ENCODE peak calls at places on chromosomes 12 and 14, in six cellular contexts. O, M, H, X, K and F are unnamed samples.
A peak's percentile ranks its signal among the peaks of the same experiment; 100 is the strongest.

GRCh38 chr12:62677355-62677754 is 210.7 kb downstream of the MON2 start:
- DNase-seq in X (no peak), O (no peak), M (no peak), H (no peak), K (no peak), F (no peak)

GRCh38 chr14:68390731-68391130 is 402.1 kb downstream of the ZFP36L1 start:
- DNase-seq in X (peak; percentile 57), M (no peak), H (no peak), K (no peak), O (no peak), F (no peak)

GRCh38 chr12:108854453-108855283 is 2.7 kb downstream of the SSH1 start:
- DNase-seq in H (no peak), K (no peak), O (no peak), X (peak; percentile 96), M (no peak), F (no peak)

GRCh38 chr14:79500489-79500888 is 710.8 kb downstream of the DIO2 start:
- DNase-seq in X (no peak), O (no peak), H (no peak), K (no peak), M (no peak), F (no peak)

GRCh38 chr14:35201066-35201465 is 78.7 kb downstream of the PRORP start:
- DNase-seq in O (no peak), X (no peak), K (no peak), M (no peak), H (no peak), F (peak; percentile 71)

GRCh38 chr12:52539024-52539820 is 13.7 kb downstream of the KRT71 start:
- DNase-seq in K (no peak), H (peak; percentile 19), O (no peak), M (no peak), X (peak; percentile 56), F (no peak)

GRCh38 chr14:99744199-99744872 is 48.9 kb upstream of the EML1 start:
- DNase-seq in H (no peak), O (peak; percentile 41), K (no peak), M (no peak), X (no peak), F (no peak)

GRCh38 chr12:2396448-2396871 is 343.7 kb downstream of the CACNA1C start:
- DNase-seq in O (no peak), X (peak; percentile 55), K (peak; percentile 24), M (peak; percentile 30), H (no peak), F (no peak)

GRCh38 chr12:24780969-24781368 is 167.9 kb downstream of the BCAT1 start:
- DNase-seq in M (no peak), X (peak; percentile 45), O (no peak), K (no peak), H (no peak), F (peak; percentile 19)

GRCh38 chr12:6963016-6963731 is 7.3 kb downstream of the PHB2 start:
- DNase-seq in M (peak; percentile 95), X (no peak), O (no peak), K (peak; percentile 43), H (peak; percentile 57), F (no peak)

GRCh38 chr12:48998497-48999353 is 450 bp downstream of the DDN start:
- DNase-seq in K (no peak), M (peak; percentile 60), H (no peak), X (peak; percentile 24), O (no peak), F (no peak)

GRCh38 chr12:14774944-14775651 is 28.2 kb downstream of the WBP11 start:
- DNase-seq in M (peak; percentile 59), K (no peak), X (peak; percentile 69), H (peak; percentile 64), O (no peak), F (no peak)

GRCh38 chr12:42213954-42214426 is 24.1 kb downstream of the YAF2 start:
- DNase-seq in O (no peak), K (no peak), X (peak; percentile 92), M (peak; percentile 12), H (no peak), F (no peak)

GRCh38 chr12:29427964-29428363 is 47.0 kb upstream of the ERGIC2 start:
- DNase-seq in X (peak; percentile 44), O (no peak), H (no peak), M (no peak), K (no peak), F (peak; percentile 9)

GRCh38 chr12:76719171-76719631 is 44.7 kb upstream of the ZDHHC17 start:
- DNase-seq in K (no peak), X (peak; percentile 8), M (no peak), O (no peak), H (no peak), F (no peak)

GRCh38 chr12:79233341-79233761 is 368.8 kb downstream of the SYT1 start:
- DNase-seq in X (no peak), H (no peak), M (no peak), K (no peak), O (no peak), F (peak; percentile 18)

GRCh38 chr12:122014781-122015180 is 6.9 kb upstream of the BCL7A start:
- DNase-seq in H (no peak), X (no peak), K (no peak), O (no peak), M (no peak), F (no peak)

GRCh38 chr12:56670836-56671235 is 17.2 kb downstream of the PTGES3 start:
- DNase-seq in K (no peak), M (no peak), O (no peak), X (no peak), H (no peak), F (no peak)

GRCh38 chr12:47419500-47419899 is 286.3 kb downstream of the RPAP3 start:
- DNase-seq in O (no peak), K (no peak), H (no peak), X (no peak), M (no peak), F (no peak)

GRCh38 chr14:104750658-104751057 is 2.3 kb upstream of the SIVA1 start:
- DNase-seq in K (no peak), H (no peak), M (no peak), O (no peak), X (no peak), F (no peak)

GRCh38 chr12:26293612-26294011 is 98.2 kb downstream of the SSPN start:
- DNase-seq in O (no peak), K (no peak), M (no peak), X (no peak), H (no peak), F (no peak)

GRCh38 chr12:129997239-129997638 is 93.4 kb upstream of the TMEM132D start:
- DNase-seq in K (no peak), O (no peak), X (no peak), H (no peak), M (no peak), F (no peak)

DNA sequence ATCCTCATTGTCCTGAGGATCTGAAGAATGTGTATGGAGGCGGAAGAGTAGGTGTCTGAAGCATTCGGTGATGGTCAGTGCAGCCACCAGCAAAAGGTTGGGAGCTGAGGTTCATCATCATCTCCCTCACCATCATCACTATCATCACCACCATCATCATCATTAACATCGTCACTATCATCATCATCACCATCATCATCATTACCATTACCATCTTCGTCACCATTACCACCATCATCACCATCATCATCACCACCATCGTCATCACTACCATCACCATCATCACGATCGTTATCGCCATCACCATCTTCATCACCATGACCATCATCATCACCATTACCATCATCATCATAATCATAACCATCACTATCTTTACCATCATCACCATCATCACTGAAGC is 90.8 kb upstream of the TMEM132D start:
- DNase-seq in H (no peak), O (no peak), K (no peak), M (no peak), X (no peak), F (no peak)
- H3K4me3 ChIP-seq in H (no peak overlapping the region), O (no peak overlapping the region), K (no peak overlapping the region), M (no peak overlapping the region), X (no peak overlapping the region), F (no peak overlapping the region)

GRCh38 chr14:89015016-89015415 is 190.6 kb downstream of the TTC8 start:
- DNase-seq in H (no peak), O (no peak), K (no peak), X (peak; percentile 29), M (no peak), F (no peak)

GRCh38 chr14:89014570-89014847 is 190.1 kb downstream of the TTC8 start:
- DNase-seq in M (no peak), H (no peak), O (no peak), K (no peak), X (no peak), F (no peak)

GRCh38 chr14:89013098-89013504 is 188.7 kb downstream of the TTC8 start:
- DNase-seq in X (peak; percentile 26), K (no peak), O (no peak), H (no peak), M (peak; percentile 79), F (peak; percentile 37)

GRCh38 chr14:89012272-89013097 is 188.0 kb downstream of the TTC8 start:
- DNase-seq in X (no peak), O (no peak), H (no peak), K (no peak), M (peak; percentile 25), F (no peak)

DNA sequence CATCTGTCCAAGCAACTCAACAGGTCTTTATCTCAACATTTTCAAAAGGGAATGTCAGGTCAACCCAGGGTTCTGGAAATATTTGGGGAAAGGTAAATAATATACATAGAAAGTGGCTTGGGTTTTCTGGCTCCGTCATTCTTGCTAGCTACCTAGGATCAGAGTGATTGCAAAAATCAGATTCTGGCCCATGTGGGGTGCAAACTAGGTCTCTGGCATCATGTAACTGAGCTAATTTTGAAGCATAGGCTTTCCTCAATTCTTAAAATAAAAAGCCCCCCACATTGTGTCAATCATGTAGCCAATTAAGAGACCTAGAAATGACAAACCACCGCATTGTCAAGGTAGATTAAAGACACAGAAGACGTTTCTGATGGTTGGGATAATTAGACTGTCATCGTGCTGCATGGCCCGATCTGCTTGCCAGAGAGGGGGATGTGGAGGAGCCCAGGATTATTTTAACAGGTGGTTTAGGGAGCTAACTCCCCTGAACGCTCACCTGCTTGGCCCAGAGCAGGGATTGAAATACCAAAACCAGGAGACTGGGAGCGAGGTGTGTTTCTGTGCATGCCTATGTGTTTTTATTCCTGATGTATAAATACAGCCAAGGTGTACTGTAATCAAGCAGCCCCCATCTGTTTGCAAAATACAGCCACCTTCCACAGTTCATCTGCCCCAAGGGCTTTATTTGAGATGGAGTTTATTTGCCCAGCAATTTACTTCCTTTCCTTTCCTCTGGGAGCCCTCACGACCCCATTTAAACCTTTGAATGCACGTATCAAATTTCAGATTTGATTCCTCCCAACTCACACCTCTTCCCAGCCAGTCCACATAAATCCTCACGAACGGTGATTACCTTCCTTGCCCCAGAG is 189.5 kb downstream of the TTC8 start:
- DNase-seq in K (no peak), H (no peak), X (no peak), O (no peak), M (no peak), F (no peak)
- H3K4me3 ChIP-seq in K (no peak overlapping the region), H (no peak overlapping the region), X (no peak overlapping the region), O (no peak overlapping the region), M (peak overlapping the region; percentile 46), F (no peak overlapping the region)

GRCh38 chr12:9606247-9606646 is 1.5 kb downstream of the KLRB1 start:
- DNase-seq in M (no peak), O (no peak), H (no peak), K (no peak), X (no peak), F (no peak)
- H3K4me3 ChIP-seq in M (no peak overlapping the region), O (no peak overlapping the region), H (no peak overlapping the region), K (no peak overlapping the region), X (no peak overlapping the region), F (no peak overlapping the region)

GRCh38 chr14:103128631-103129300 is 5.5 kb downstream of the TNFAIP2 start:
- DNase-seq in O (no peak), K (peak; percentile 47), X (no peak), H (peak; percentile 58), M (no peak), F (no peak)
- H3K4me3 ChIP-seq in O (no peak overlapping the region), K (no peak overlapping the region), X (no peak overlapping the region), H (no peak overlapping the region), M (no peak overlapping the region), F (no peak overlapping the region)